ENCODE peak calls at places on chromosomes 2 and 18, in four cellular contexts. C, A, F and I are unnamed samples.

GRCh38 chr2:21944536-21944935 is 820.8 kb downstream of the TDRD15 start:
- DNase-seq in F (no peak), C (no peak), A (no peak), I (no peak)

GRCh38 chr2:38037757-38038615 is 38.0 kb downstream of the CYP1B1 start:
- DNase-seq in C (no peak), A (peak; percentile 47), F (peak; percentile 76), I (peak; percentile 9)

GRCh38 chr2:34242741-34243123 is 643.6 kb upstream of the FAM98A start:
- DNase-seq in C (no peak), A (no peak), F (no peak), I (no peak)

GRCh38 chr18:8685141-8685913 is 20.0 kb upstream of the MTCL1 start:
- DNase-seq in C (no peak), A (peak; percentile 32), F (no peak), I (no peak)

GRCh38 chr2:235854276-235854675 is 313.9 kb downstream of the GBX2 start:
- DNase-seq in F (no peak), C (no peak), A (no peak), I (no peak)

GRCh38 chr18:49648326-49648725 is 86.5 kb downstream of the LIPG start:
- DNase-seq in F (no peak), C (no peak), A (no peak), I (no peak)

GRCh38 chr2:86703704-86704370 is 16.3 kb upstream of the RMND5A start:
- DNase-seq in A (no peak), C (no peak), F (no peak), I (no peak)

GRCh38 chr2:166592750-166593149 is 98.7 kb upstream of the SCN7A start:
- DNase-seq in A (no peak), F (no peak), C (no peak), I (no peak)

GRCh38 chr2:44934024-44934423 is 7.5 kb upstream of the SIX3 start:
- DNase-seq in C (no peak), F (no peak), A (no peak), I (no peak)

GRCh38 chr2:189569295-189569925 is 11.2 kb downstream of the SLC40A1 start:
- DNase-seq in A (peak; percentile 34), C (no peak), F (no peak), I (no peak)

GRCh38 chr2:179974743-179975142 is 32.4 kb downstream of the CWC22 start:
- DNase-seq in F (no peak), C (no peak), A (no peak), I (no peak)

GRCh38 chr2:179558010-179558911 is 293.6 kb upstream of the SESTD1 start:
- DNase-seq in A (no peak), C (no peak), F (no peak), I (no peak)

GRCh38 chr18:9823805-9824473 is 61.8 kb upstream of the TXNDC2 start:
- DNase-seq in C (no peak), A (peak; percentile 65), F (no peak), I (no peak)

GRCh38 chr2:199851886-199852285 is 894 bp upstream of the FTCDNL1 start:
- DNase-seq in C (no peak), A (no peak), F (no peak), I (no peak)

GRCh38 chr2:120831106-120831505 is 95.4 kb downstream of the GLI2 start:
- DNase-seq in C (no peak), A (no peak), F (no peak), I (no peak)

GRCh38 chr2:108194409-108195132 is 45.2 kb upstream of the SULT1C3 start:
- DNase-seq in A (no peak), F (no peak), C (no peak), I (no peak)

GRCh38 chr2:29562896-29563295 is 358.5 kb downstream of the ALK start:
- DNase-seq in F (no peak), C (no peak), A (peak; percentile 51), I (no peak)

GRCh38 chr2:15182275-15182674 is 378.9 kb downstream of the NBAS start:
- DNase-seq in A (no peak), C (no peak), F (no peak), I (no peak)

GRCh38 chr2:97889156-97889555 is 106.6 kb downstream of the TMEM131 start:
- DNase-seq in A (no peak), F (no peak), C (no peak), I (no peak)

GRCh38 chr2:106095478-106096392 is 98.4 kb downstream of the UXS1 start:
- DNase-seq in C (no peak), A (no peak), F (no peak), I (no peak)

GRCh38 chr2:207437857-207438166 is 92.0 kb upstream of the CREB1 start:
- DNase-seq in C (no peak), A (no peak), F (no peak), I (no peak)

GRCh38 chr18:48957136-48957535 is 6.4 kb upstream of the SMAD7 start:
- DNase-seq in F (no peak), C (no peak), A (no peak), I (no peak)

GRCh38 chr2:75337040-75337439 is 137.7 kb upstream of the TACR1 start:
- DNase-seq in A (no peak), C (no peak), F (no peak), I (no peak)

GRCh38 chr2:120483355-120483754 is 137.4 kb downstream of the INHBB start:
- DNase-seq in F (no peak), A (no peak), C (no peak), I (no peak)

GRCh38 chr2:231670892-231671616 is 37.3 kb upstream of the PTMA start:
- DNase-seq in C (no peak), A (no peak), F (no peak), I (peak; percentile 42)

GRCh38 chr2:3036432-3037125 is 341.0 kb downstream of the EIPR1 start:
- DNase-seq in C (no peak), F (no peak), A (no peak), I (no peak)

GRCh38 chr18:76522104-76522503 is 27.1 kb upstream of the ZNF516 start:
- DNase-seq in A (no peak), C (no peak), F (no peak), I (no peak)

GRCh38 chr18:76686737-76687231 is 135.6 kb upstream of the ZNF236 start:
- DNase-seq in F (peak; percentile 15), A (peak; percentile 57), C (peak; percentile 49), I (no peak)

GRCh38 chr2:104286806-104287205 is 567.1 kb upstream of the POU3F3 start:
- DNase-seq in F (no peak), A (no peak), C (no peak), I (no peak)

GRCh38 chr2:185219981-185220380 is 518.6 kb upstream of the FSIP2 start:
- DNase-seq in A (no peak), C (no peak), F (no peak), I (no peak)

GRCh38 chr18:58576641-58577251 is 52.1 kb downstream of the ALPK2 start:
- DNase-seq in C (no peak), F (no peak), A (peak; percentile 76), I (no peak)

GRCh38 chr2:112301171-112301584 is 25.8 kb downstream of the ZC3H6 start:
- DNase-seq in C (no peak), A (peak; percentile 77), F (no peak), I (no peak)

GRCh38 chr2:205808493-205809121 is 126.3 kb downstream of the NRP2 start:
- DNase-seq in F (no peak), A (no peak), C (no peak), I (no peak)

GRCh38 chr2:190119257-190119656 is 56.7 kb upstream of the MSTN start:
- DNase-seq in C (no peak), F (no peak), A (no peak), I (peak; percentile 9)

GRCh38 chr2:239431536-239431935 is 30.7 kb upstream of the HDAC4 start:
- DNase-seq in C (no peak), F (no peak), A (no peak), I (no peak)
- TF ChIP-seq ELK1 in C (no peak), F (no peak), A (no peak), I (no peak)

GRCh38 chr18:74381621-74382350 is 66.1 kb downstream of the C18orf63 start:
- DNase-seq in A (no peak), F (no peak), C (no peak), I (no peak)
- TF ChIP-seq ELK1 in A (no peak), F (no peak), C (no peak), I (no peak)

GRCh38 chr2:6943971-6944370 is 26.8 kb downstream of the RNF144A start:
- DNase-seq in A (no peak), F (no peak), C (no peak), I (no peak)

GRCh38 chr2:6944546-6944945 is 27.3 kb downstream of the RNF144A start:
- DNase-seq in A (no peak), C (no peak), F (no peak), I (no peak)

GRCh38 chr2:6941299-6942046 is 24.3 kb downstream of the RNF144A start:
- DNase-seq in F (no peak), C (no peak), A (no peak), I (no peak)

GRCh38 chr2:6943523-6943922 is 26.3 kb downstream of the RNF144A start:
- DNase-seq in F (no peak), C (no peak), A (no peak), I (no peak)

DNA sequence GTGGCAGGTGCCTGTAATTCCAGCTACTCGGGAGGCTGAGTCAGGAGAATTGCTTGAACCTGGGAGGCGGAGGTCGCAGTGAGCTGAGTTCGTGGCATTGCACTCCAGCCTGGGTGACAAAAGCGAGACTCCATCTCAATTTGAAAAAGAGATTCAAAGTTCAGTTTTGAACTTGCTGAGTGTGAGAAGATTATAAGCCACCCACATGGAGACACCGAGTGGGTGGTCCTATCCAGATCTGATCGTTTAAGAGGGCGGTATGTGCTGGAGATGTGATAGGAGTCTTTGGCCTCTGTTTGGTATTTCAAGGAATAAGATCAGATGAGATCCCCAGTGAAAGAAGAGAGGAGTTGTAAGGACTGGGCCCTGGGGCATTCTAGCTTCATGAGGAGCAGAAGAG is 25.6 kb downstream of the RNF144A start:
- DNase-seq in A (no peak), C (no peak), F (no peak), I (no peak)
- TF ChIP-seq ELK1 in A (no peak), C (no peak), F (no peak), I (no peak)

DNA sequence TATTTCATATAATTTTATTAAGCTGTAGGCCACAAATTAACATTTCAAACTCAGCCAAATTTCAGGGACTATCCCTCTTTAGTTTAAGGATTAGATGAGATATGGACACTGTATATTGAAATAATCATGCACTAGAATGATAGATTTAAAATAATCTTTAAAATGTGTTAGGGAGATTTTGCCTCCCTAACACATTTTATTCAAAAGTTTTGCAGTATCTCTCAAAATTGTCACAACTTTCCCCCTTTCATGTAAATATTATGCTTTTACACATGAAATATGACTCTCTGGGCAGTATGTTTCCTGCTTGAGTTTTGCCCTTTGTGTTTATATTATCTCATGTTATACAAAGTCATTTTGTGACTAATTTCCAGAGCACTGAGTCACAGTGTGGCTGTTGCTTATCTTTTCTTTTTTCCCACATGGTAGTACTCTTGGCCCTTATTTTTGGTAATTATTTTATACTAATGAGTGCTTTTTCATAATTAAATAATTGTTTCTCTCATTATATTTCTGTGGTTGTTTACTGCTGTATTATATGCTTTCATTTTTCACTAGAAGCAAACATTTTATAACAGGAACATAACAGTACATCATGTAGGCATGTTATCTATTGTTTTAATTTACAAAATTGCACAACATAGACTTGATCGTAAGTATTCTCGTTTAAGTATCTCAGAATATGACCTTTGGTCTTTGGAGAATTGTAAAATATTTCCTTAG is 1.1 kb downstream of the TFPI start:
- DNase-seq in A (peak; percentile 91), F (no peak), C (no peak), I (peak; percentile 78)
- TF ChIP-seq ELK1 in A (no peak), F (no peak), C (no peak), I (no peak)